ENCODE peak calls at places on chromosomes 1 and 21, in four cellular contexts. Q is DMS153; F is GM12892; H is stimulated activated CD8-positive, alpha-beta memory T cell treated with anti-CD3 and anti-CD28 coated beads, Interleukin-4, amount 100 ng/mL, for 24 hours. T is an unnamed sample.

GRCh38 chr1:184025242-184025675 is 12.3 kb downstream of the COLGALT2 start:
- DNase-seq in Q (no peak), F (no peak), H (no peak), T (no peak)

GRCh38 chr1:171881466-171881865 is 40.2 kb downstream of the DNM3 start:
- DNase-seq in Q (no peak), F (no peak), H (no peak), T (no peak)

GRCh38 chr1:86567936-86568335 is 21.1 kb downstream of the CLCA4 start:
- DNase-seq in Q (no peak), F (no peak), H (no peak), T (no peak)

GRCh38 chr1:111593403-111594127 is 26.0 kb upstream of the RAP1A start:
- DNase-seq in Q (no peak), F (no peak), H (no peak), T (no peak)

GRCh38 chr1:173870252-173871075 is 2.3 kb downstream of the ZBTB37 start:
- DNase-seq in Q (peak), F (peak), H (no peak), T (no peak)

GRCh38 chr1:164767257-164768044 is 208.5 kb downstream of the PBX1 start:
- DNase-seq in Q (no peak), F (no peak), H (no peak), T (no peak)

GRCh38 chr1:160407819-160408801 is 7.7 kb downstream of the VANGL2 start:
- DNase-seq in Q (no peak), F (no peak), H (no peak), T (no peak)

GRCh38 chr1:235649722-235650163 is at the start of gene GNG4:
- DNase-seq in Q (no peak), F (no peak), H (no peak), T (peak)

GRCh38 chr1:2314297-2314802 is 77.0 kb downstream of the MORN1 start:
- DNase-seq in Q (no peak), F (no peak), H (no peak), T (no peak)

GRCh38 chr1:36307601-36308330 is 1.6 kb downstream of the SH3D21 start:
- DNase-seq in Q (no peak), F (no peak), H (no peak), T (peak)

GRCh38 chr1:28102169-28102568 is 13.8 kb upstream of the EYA3 start:
- DNase-seq in Q (no peak), F (no peak), H (no peak), T (no peak)

GRCh38 chr1:9349331-9349851 is 56.7 kb downstream of the SPSB1 start:
- DNase-seq in Q (no peak), F (no peak), H (no peak), T (no peak)

GRCh38 chr21:32538147-32538792 is 47.1 kb downstream of the TCP10L start:
- DNase-seq in Q (no peak), F (no peak), H (peak), T (no peak)

GRCh38 chr1:238404921-238405320 is 514.2 kb upstream of the ZP4 start:
- DNase-seq in Q (no peak), F (no peak), H (no peak), T (no peak)

GRCh38 chr1:117225931-117226330 is 15.2 kb upstream of the VTCN1 start:
- DNase-seq in Q (no peak), F (no peak), H (no peak), T (no peak)

GRCh38 chr1:101407505-101408211 is 170.8 kb downstream of the S1PR1 start:
- DNase-seq in Q (no peak), F (peak), H (no peak), T (no peak)

GRCh38 chr1:96445296-96445695 is 276.3 kb upstream of the PTBP2 start:
- DNase-seq in Q (no peak), F (no peak), H (no peak), T (no peak)

GRCh38 chr21:30612132-30612531 is 1.6 kb downstream of the KRTAP6-1 start:
- DNase-seq in Q (no peak), F (no peak), H (no peak), T (no peak)

GRCh38 chr21:46017148-46017547 is 35.6 kb downstream of the COL6A1 start:
- DNase-seq in Q (no peak), F (no peak), H (no peak), T (no peak)